ENCODE peak calls at places on chromosomes 2 and 18, in four cellular contexts. O is foreskin fibroblast, M is astrocyte of the spinal cord, H is A549. G is an unnamed sample.

GRCh38 chr2:239304533-239305221 is 96.1 kb downstream of the HDAC4 start:
- DNase-seq in O (no peak), M (no peak), H (no peak), G (no peak)

GRCh38 chr18:62828091-62828640 is 112.8 kb downstream of the PHLPP1 start:
- DNase-seq in O (no peak), M (no peak), H (no peak), G (no peak)

GRCh38 chr2:54550523-54550922 is 94.4 kb downstream of the SPTBN1 start:
- DNase-seq in O (no peak), M (no peak), H (no peak), G (no peak)

GRCh38 chr2:74505448-74506246 is 1.8 kb downstream of the PCGF1 start:
- DNase-seq in O (no peak), M (no peak), H (no peak), G (no peak)

GRCh38 chr2:149033716-149034115 is 4.8 kb upstream of the LYPD6B start:
- DNase-seq in O (no peak), M (no peak), H (no peak), G (no peak)

GRCh38 chr2:188713961-188714360 is 260.2 kb upstream of the COL3A1 start:
- DNase-seq in O (no peak), M (no peak), H (no peak), G (no peak)

GRCh38 chr2:149200109-149200520 is 130.3 kb upstream of the LYPD6 start:
- DNase-seq in O (peak), M (no peak), H (no peak), G (no peak)

GRCh38 chr2:203782262-203782976 is 76.0 kb downstream of the CD28 start:
- DNase-seq in O (peak), M (peak), H (peak), G (peak)

GRCh38 chr2:118190365-118190916 is 102.2 kb downstream of the INSIG2 start:
- DNase-seq in O (no peak), M (no peak), H (no peak), G (no peak)

GRCh38 chr18:50313031-50313607 is 25.6 kb upstream of the CXXC1 start:
- DNase-seq in O (no peak), M (no peak), H (no peak), G (no peak)

GRCh38 chr18:58290059-58290747 is 246.2 kb downstream of the NEDD4L start:
- DNase-seq in O (no peak), M (peak), H (no peak), G (no peak)

GRCh38 chr18:9017170-9017899 is 85.2 kb upstream of the NDUFV2 start:
- DNase-seq in O (peak), M (peak), H (peak), G (no peak)

GRCh38 chr2:97740590-97741182 is 27.3 kb downstream of the ZAP70 start:
- DNase-seq in O (peak), M (no peak), H (peak), G (peak)

GRCh38 chr18:58580078-58580477 is 48.8 kb downstream of the ALPK2 start:
- DNase-seq in O (no peak), M (peak), H (peak), G (no peak)

GRCh38 chr18:3689091-3689490 is 239.1 kb downstream of the TGIF1 start:
- DNase-seq in O (no peak), M (no peak), H (no peak), G (no peak)

GRCh38 chr2:40606862-40607261 is 155.0 kb upstream of the SLC8A1 start:
- DNase-seq in O (no peak), M (peak), H (no peak), G (no peak)

GRCh38 chr2:231781798-231782726 is 980 bp upstream of the PDE6D start:
- DNase-seq in O (peak), M (peak), H (peak), G (no peak)

GRCh38 chr2:1219901-1220691 is 193.2 kb upstream of the TPO start:
- DNase-seq in O (peak), M (peak), H (no peak), G (no peak)

GRCh38 chr2:72109291-72109690 is 38.4 kb downstream of the CYP26B1 start:
- DNase-seq in O (no peak), M (no peak), H (no peak), G (no peak)

GRCh38 chr2:149561309-149561926 is 26.2 kb downstream of the MMADHC start:
- DNase-seq in O (no peak), M (peak), H (peak), G (no peak)

GRCh38 chr18:74617486-74617885 is 19.8 kb downstream of the ZNF407 start:
- DNase-seq in O (no peak), M (no peak), H (no peak), G (no peak)

GRCh38 chr18:60331890-60332289 is 40.7 kb downstream of the MC4R start:
- DNase-seq in O (no peak), M (no peak), H (no peak), G (no peak)

GRCh38 chr2:167869200-167869599 is 378.2 kb downstream of the STK39 start:
- DNase-seq in O (no peak), M (no peak), H (no peak), G (no peak)
- TF ChIP-seq CTCF in O (no peak), M (no peak), H (no peak), G (no peak)

DNA sequence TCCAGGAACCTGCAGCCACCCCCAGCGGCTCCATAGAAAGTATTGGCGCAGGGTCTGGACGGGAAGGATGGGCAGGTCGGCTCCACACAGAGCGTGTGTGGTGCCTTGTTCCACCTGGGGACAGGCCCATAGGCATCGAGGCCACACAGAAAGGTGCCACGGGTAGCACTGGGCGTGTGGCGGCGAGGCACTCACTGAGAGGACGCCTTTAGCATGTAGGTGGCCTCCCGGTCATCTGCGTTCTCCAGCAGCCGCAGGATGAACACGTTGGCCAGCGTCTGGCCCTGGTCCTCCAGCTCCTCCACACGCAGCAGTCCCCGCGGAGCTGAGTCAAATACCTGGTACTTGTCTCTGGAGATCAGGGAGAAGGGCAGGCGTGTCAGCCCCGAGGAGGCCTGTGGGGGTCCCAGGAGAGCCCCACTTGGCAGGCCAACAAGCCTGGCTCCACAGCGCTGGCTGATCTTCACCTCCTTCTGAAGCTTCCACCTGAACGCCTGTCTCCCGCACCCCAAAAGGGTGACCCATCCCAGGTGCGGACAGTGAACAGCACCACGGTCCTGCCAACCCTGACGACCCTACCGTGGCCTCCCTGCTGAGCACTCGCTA is 13.2 kb downstream of the SNORC start:
- DNase-seq in O (no peak), M (no peak), H (no peak), G (no peak)
- H3K4me3 ChIP-seq in O (no peak), M (no peak), H (no peak), G (no peak)

DNA sequence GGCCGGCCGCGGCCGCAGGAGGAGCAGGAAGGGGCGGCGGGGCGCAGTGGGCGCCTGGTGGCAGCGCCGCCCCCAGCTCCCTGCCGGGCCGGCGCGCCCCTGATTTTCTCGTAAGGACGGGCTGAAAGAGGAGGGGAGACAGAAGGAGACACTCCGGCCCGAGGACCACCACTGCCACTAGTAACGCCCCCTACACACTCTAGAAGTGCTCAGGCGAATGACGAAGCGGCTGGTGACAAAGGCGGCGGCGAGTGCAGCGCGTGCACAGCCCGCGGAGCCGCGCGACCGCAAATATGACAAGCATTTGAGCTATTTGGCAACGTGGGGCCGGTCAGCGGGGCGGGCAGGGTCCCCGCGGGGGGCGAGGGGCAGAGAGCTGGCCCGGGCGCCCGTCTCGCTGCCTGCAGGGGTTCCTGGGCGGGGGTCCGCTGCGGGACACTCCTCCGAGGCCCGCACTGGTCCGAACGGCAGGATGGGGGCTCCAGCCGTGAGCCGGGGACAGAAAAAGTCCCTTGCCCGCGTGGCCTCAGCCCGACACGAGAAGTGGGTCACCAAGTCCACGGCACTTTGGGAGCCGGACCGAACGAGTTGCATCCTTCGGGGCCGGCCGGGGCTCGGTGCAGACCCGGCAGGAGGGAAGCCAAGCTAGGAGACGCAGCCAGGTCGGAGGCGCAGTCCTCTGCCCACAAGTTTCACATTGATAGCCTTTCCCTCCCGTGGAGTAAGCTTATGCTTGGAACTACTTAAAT is 524 bp upstream of the SERTAD2 start:
- DNase-seq in O (peak), M (peak), H (peak), G (no peak)
- TF ChIP-seq CTCF in O (no peak), M (no peak), H (peak), G (no peak)

GRCh38 chr2:11454824-11455223 is 11.1 kb downstream of the E2F6 start:
- DNase-seq in O (no peak), M (no peak), H (no peak), G (no peak)

GRCh38 chr2:11456251-11456650 is 9.7 kb downstream of the E2F6 start:
- DNase-seq in O (no peak), M (no peak), H (no peak), G (no peak)

GRCh38 chr2:11458753-11459152 is 7.2 kb downstream of the E2F6 start:
- DNase-seq in O (no peak), M (no peak), H (no peak), G (no peak)

GRCh38 chr2:11457935-11458334 is 8.0 kb downstream of the E2F6 start:
- DNase-seq in O (no peak), M (no peak), H (no peak), G (no peak)

GRCh38 chr2:11459816-11460215 is 6.1 kb downstream of the E2F6 start:
- DNase-seq in O (no peak), M (no peak), H (no peak), G (no peak)
- H3K4me3 ChIP-seq in O (no peak), M (no peak), H (no peak), G (no peak)

GRCh38 chr2:26769501-26769850 is 5.4 kb downstream of the SLC35F6 start:
- DNase-seq in O (no peak), M (no peak), H (no peak), G (no peak)

GRCh38 chr2:26772064-26773001 is 8.2 kb downstream of the SLC35F6 start:
- DNase-seq in O (peak), M (no peak), H (peak), G (peak)

GRCh38 chr2:26767894-26768487 is 3.9 kb downstream of the SLC35F6 start:
- DNase-seq in O (no peak), M (no peak), H (no peak), G (peak)

GRCh38 chr2:26768759-26769500 is 4.8 kb downstream of the SLC35F6 start:
- DNase-seq in O (no peak), M (peak), H (peak), G (no peak)

GRCh38 chr2:26770986-26771586 is 7.0 kb downstream of the SLC35F6 start:
- DNase-seq in O (peak), M (peak), H (peak), G (peak)
- TF ChIP-seq CTCF in O (no peak), M (peak), H (peak), G (no peak)

DNA sequence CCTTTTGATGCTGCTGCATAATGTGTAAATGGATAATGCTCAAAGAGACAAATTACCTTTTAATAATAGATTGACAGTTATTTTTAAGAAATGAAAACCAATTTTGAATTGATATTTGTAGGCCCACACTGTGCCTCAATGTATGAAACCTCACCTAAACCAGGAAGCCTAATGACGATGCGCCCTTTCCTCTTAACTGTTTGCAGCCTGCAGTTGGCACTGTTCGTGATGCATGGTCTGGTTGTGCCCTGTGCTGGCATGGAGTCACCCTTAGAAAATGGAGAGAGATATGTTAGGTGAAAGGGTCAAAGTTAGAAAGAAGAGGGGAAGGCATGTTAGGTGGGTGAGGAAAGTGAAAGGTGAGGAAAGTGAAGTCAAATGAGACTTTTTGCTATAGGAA is 390.2 kb downstream of the PTPRM start:
- DNase-seq in O (no peak), M (no peak), H (no peak), G (no peak)
- H3K4me3 ChIP-seq in O (no peak), M (no peak), H (no peak), G (no peak)